ENCODE peak calls at places on chromosomes 1 and 21, in four cellular contexts. One of them, this sample, is unnamed.

GRCh38 chr1:6108937-6109636 is 63.4 kb downstream of the KCNAB2 start:
- DNase-seq in HEK293T: peak; percentile 48
- DNase-seq in stimulated activated CD8-positive, alpha-beta memory T cell treated with anti-CD3 and anti-CD28 coated beads, Interleukin-7, amount 100 ng/mL, for 1 hour: no peak
- DNase-seq in OCI-LY7: peak; percentile 43
- DNase-seq in this sample: no peak

GRCh38 chr1:54266195-54266594 is 66.2 kb downstream of the MRPL37 start:
- DNase-seq in HEK293T: no peak
- DNase-seq in stimulated activated CD8-positive, alpha-beta memory T cell treated with anti-CD3 and anti-CD28 coated beads, Interleukin-7, amount 100 ng/mL, for 1 hour: no peak
- DNase-seq in OCI-LY7: no peak
- DNase-seq in this sample: no peak

GRCh38 chr1:67685558-67686271 is 714 bp downstream of the GADD45A start:
- DNase-seq in HEK293T: peak; percentile 25
- DNase-seq in stimulated activated CD8-positive, alpha-beta memory T cell treated with anti-CD3 and anti-CD28 coated beads, Interleukin-7, amount 100 ng/mL, for 1 hour: peak; percentile 20
- DNase-seq in OCI-LY7: peak; percentile 59
- DNase-seq in this sample: no peak

GRCh38 chr1:62621907-62622306 is 24.6 kb downstream of the ANGPTL3 start:
- DNase-seq in HEK293T: no peak
- DNase-seq in stimulated activated CD8-positive, alpha-beta memory T cell treated with anti-CD3 and anti-CD28 coated beads, Interleukin-7, amount 100 ng/mL, for 1 hour: no peak
- DNase-seq in OCI-LY7: no peak
- DNase-seq in this sample: peak; percentile 30

GRCh38 chr1:108881369-108881768 is 4.6 kb downstream of the GPSM2 start:
- DNase-seq in HEK293T: no peak
- DNase-seq in stimulated activated CD8-positive, alpha-beta memory T cell treated with anti-CD3 and anti-CD28 coated beads, Interleukin-7, amount 100 ng/mL, for 1 hour: no peak
- DNase-seq in OCI-LY7: no peak
- DNase-seq in this sample: no peak

GRCh38 chr1:9724706-9725476 is 73.4 kb downstream of the PIK3CD start:
- DNase-seq in HEK293T: peak; percentile 80
- DNase-seq in stimulated activated CD8-positive, alpha-beta memory T cell treated with anti-CD3 and anti-CD28 coated beads, Interleukin-7, amount 100 ng/mL, for 1 hour: peak; percentile 57
- DNase-seq in OCI-LY7: peak; percentile 78
- DNase-seq in this sample: no peak

GRCh38 chr1:210250998-210251679 is 18.5 kb downstream of the SERTAD4 start:
- DNase-seq in HEK293T: peak; percentile 55
- DNase-seq in stimulated activated CD8-positive, alpha-beta memory T cell treated with anti-CD3 and anti-CD28 coated beads, Interleukin-7, amount 100 ng/mL, for 1 hour: no peak
- DNase-seq in OCI-LY7: peak; percentile 29
- DNase-seq in this sample: no peak

GRCh38 chr1:8094481-8095241 is 68.6 kb upstream of the ERRFI1 start:
- DNase-seq in HEK293T: no peak
- DNase-seq in stimulated activated CD8-positive, alpha-beta memory T cell treated with anti-CD3 and anti-CD28 coated beads, Interleukin-7, amount 100 ng/mL, for 1 hour: no peak
- DNase-seq in OCI-LY7: no peak
- DNase-seq in this sample: peak; percentile 78

GRCh38 chr1:168671782-168672181 is 57.2 kb downstream of the DPT start:
- DNase-seq in HEK293T: no peak
- DNase-seq in stimulated activated CD8-positive, alpha-beta memory T cell treated with anti-CD3 and anti-CD28 coated beads, Interleukin-7, amount 100 ng/mL, for 1 hour: no peak
- DNase-seq in OCI-LY7: no peak
- DNase-seq in this sample: no peak

GRCh38 chr1:1187938-1188337 is 14.3 kb downstream of the TTLL10 start:
- DNase-seq in HEK293T: no peak
- DNase-seq in stimulated activated CD8-positive, alpha-beta memory T cell treated with anti-CD3 and anti-CD28 coated beads, Interleukin-7, amount 100 ng/mL, for 1 hour: no peak
- DNase-seq in OCI-LY7: no peak
- DNase-seq in this sample: no peak

GRCh38 chr21:44423941-44424607 is 31.2 kb upstream of the LRRC3 start:
- DNase-seq in HEK293T: no peak
- DNase-seq in stimulated activated CD8-positive, alpha-beta memory T cell treated with anti-CD3 and anti-CD28 coated beads, Interleukin-7, amount 100 ng/mL, for 1 hour: no peak
- DNase-seq in OCI-LY7: no peak
- DNase-seq in this sample: no peak

GRCh38 chr1:47208374-47208850 is 18.6 kb upstream of the PDZK1IP1 start:
- DNase-seq in HEK293T: no peak
- DNase-seq in stimulated activated CD8-positive, alpha-beta memory T cell treated with anti-CD3 and anti-CD28 coated beads, Interleukin-7, amount 100 ng/mL, for 1 hour: no peak
- DNase-seq in OCI-LY7: no peak
- DNase-seq in this sample: no peak

GRCh38 chr1:44605904-44606615 is 68.2 kb downstream of the TMEM53 start:
- DNase-seq in HEK293T: no peak
- DNase-seq in stimulated activated CD8-positive, alpha-beta memory T cell treated with anti-CD3 and anti-CD28 coated beads, Interleukin-7, amount 100 ng/mL, for 1 hour: no peak
- DNase-seq in OCI-LY7: no peak
- DNase-seq in this sample: no peak

GRCh38 chr1:203381151-203381751 is 30.3 kb upstream of the FMOD start:
- DNase-seq in HEK293T: no peak
- DNase-seq in stimulated activated CD8-positive, alpha-beta memory T cell treated with anti-CD3 and anti-CD28 coated beads, Interleukin-7, amount 100 ng/mL, for 1 hour: no peak
- DNase-seq in OCI-LY7: peak; percentile 85
- DNase-seq in this sample: no peak

GRCh38 chr1:218755128-218755527 is 410.0 kb downstream of the TGFB2 start:
- DNase-seq in HEK293T: no peak
- DNase-seq in stimulated activated CD8-positive, alpha-beta memory T cell treated with anti-CD3 and anti-CD28 coated beads, Interleukin-7, amount 100 ng/mL, for 1 hour: no peak
- DNase-seq in OCI-LY7: no peak
- DNase-seq in this sample: no peak

GRCh38 chr1:19315378-19316206 is 3.5 kb downstream of the SLC66A1 start:
- DNase-seq in HEK293T: no peak
- DNase-seq in stimulated activated CD8-positive, alpha-beta memory T cell treated with anti-CD3 and anti-CD28 coated beads, Interleukin-7, amount 100 ng/mL, for 1 hour: no peak
- DNase-seq in OCI-LY7: peak; percentile 92
- DNase-seq in this sample: no peak

GRCh38 chr1:18407166-18408045 is 73.3 kb upstream of the KLHDC7A start:
- DNase-seq in HEK293T: no peak
- DNase-seq in stimulated activated CD8-positive, alpha-beta memory T cell treated with anti-CD3 and anti-CD28 coated beads, Interleukin-7, amount 100 ng/mL, for 1 hour: no peak
- DNase-seq in OCI-LY7: no peak
- DNase-seq in this sample: no peak

GRCh38 chr1:84506002-84506728 is at the start of the genes GNG5 and SPATA1:
- DNase-seq in HEK293T: peak; percentile 99
- DNase-seq in stimulated activated CD8-positive, alpha-beta memory T cell treated with anti-CD3 and anti-CD28 coated beads, Interleukin-7, amount 100 ng/mL, for 1 hour: peak; percentile 97
- DNase-seq in OCI-LY7: peak; percentile 96
- DNase-seq in this sample: peak; percentile 83

GRCh38 chr1:186605762-186606350 is 74.4 kb downstream of the PTGS2 start:
- DNase-seq in HEK293T: peak; percentile 72
- DNase-seq in stimulated activated CD8-positive, alpha-beta memory T cell treated with anti-CD3 and anti-CD28 coated beads, Interleukin-7, amount 100 ng/mL, for 1 hour: no peak
- DNase-seq in OCI-LY7: peak; percentile 27
- DNase-seq in this sample: no peak

GRCh38 chr21:45455321-45456013 is 50.5 kb downstream of the COL18A1 start:
- DNase-seq in HEK293T: no peak
- DNase-seq in stimulated activated CD8-positive, alpha-beta memory T cell treated with anti-CD3 and anti-CD28 coated beads, Interleukin-7, amount 100 ng/mL, for 1 hour: no peak
- DNase-seq in OCI-LY7: no peak
- DNase-seq in this sample: no peak

GRCh38 chr1:181413836-181414235 is 69.5 kb upstream of the CACNA1E start:
- DNase-seq in HEK293T: no peak
- DNase-seq in stimulated activated CD8-positive, alpha-beta memory T cell treated with anti-CD3 and anti-CD28 coated beads, Interleukin-7, amount 100 ng/mL, for 1 hour: no peak
- DNase-seq in OCI-LY7: no peak
- DNase-seq in this sample: no peak

This sample was measured in brain pericyte.